ENCODE peak calls at places on chromosomes 3 and 15, in four cellular contexts. One of them, this sample, is unnamed.
A peak's percentile ranks its signal among the peaks of the same experiment; 100 is the strongest.

GRCh38 chr3:173624086-173624485 is 226.5 kb downstream of the NLGN1 start:
- DNase-seq in SK-N-SH: no peak
- DNase-seq in K562: no peak
- DNase-seq in GM12878: no peak
- DNase-seq in this sample: no peak

GRCh38 chr3:194407423-194407822 is 8.4 kb upstream of the GP5 start:
- DNase-seq in SK-N-SH: no peak
- DNase-seq in GM12878: no peak
- DNase-seq in K562: no peak
- DNase-seq in this sample: peak; percentile 7

GRCh38 chr3:15923640-15924405 is 126.0 kb upstream of the ANKRD28 start:
- DNase-seq in SK-N-SH: no peak
- DNase-seq in K562: peak; percentile 57
- DNase-seq in GM12878: no peak
- DNase-seq in this sample: no peak

GRCh38 chr3:180358179-180358578 is 243.8 kb upstream of the TTC14 start:
- DNase-seq in GM12878: no peak
- DNase-seq in SK-N-SH: no peak
- DNase-seq in K562: no peak
- DNase-seq in this sample: no peak

GRCh38 chr3:111963424-111963823 is 15.4 kb upstream of the ABHD10 start:
- DNase-seq in K562: no peak
- DNase-seq in GM12878: no peak
- DNase-seq in SK-N-SH: no peak
- DNase-seq in this sample: no peak

GRCh38 chr3:35648347-35648746 is 9.0 kb downstream of the ARPP21 start:
- DNase-seq in GM12878: no peak
- DNase-seq in SK-N-SH: no peak
- DNase-seq in K562: no peak
- DNase-seq in this sample: no peak

GRCh38 chr3:116663161-116663885 is 46.3 kb upstream of the TUSC7 start:
- DNase-seq in GM12878: no peak
- DNase-seq in K562: no peak
- DNase-seq in SK-N-SH: peak; percentile 8
- DNase-seq in this sample: no peak

GRCh38 chr3:107431048-107431297 is 53.7 kb downstream of the CCDC54 start:
- DNase-seq in SK-N-SH: no peak
- DNase-seq in K562: no peak
- DNase-seq in GM12878: no peak
- DNase-seq in this sample: no peak

DNA sequence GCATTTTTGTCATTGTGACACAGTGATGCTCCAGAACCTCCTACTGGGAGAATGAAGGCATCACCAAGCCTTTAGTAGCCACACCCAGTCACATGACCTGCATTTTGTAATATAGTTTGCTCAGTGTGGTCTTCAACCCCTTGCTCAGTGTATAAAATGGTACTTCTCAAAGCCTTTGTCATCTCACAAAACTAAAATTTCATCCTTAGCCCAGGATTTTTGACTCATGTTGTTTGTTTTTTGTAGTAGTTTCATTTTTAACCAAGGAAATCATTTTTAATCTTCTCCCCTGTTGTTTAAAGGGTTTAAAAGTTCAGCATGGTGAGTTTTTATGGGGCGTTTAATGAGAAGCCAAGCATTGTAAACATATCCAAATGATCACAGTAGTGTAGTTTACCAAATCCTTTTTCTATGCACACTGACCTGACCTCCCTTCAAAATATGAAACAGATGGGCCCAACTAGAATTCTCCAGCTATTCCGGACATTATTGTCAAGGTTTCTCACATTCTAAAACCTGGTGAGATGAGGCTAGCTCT is 123.5 kb upstream of the IL12A start:
- DNase-seq in GM12878: no peak
- DNase-seq in K562: no peak
- DNase-seq in SK-N-SH: no peak
- DNase-seq in this sample: no peak
- TF ChIP-seq GABPA in GM12878: no peak
- TF ChIP-seq GABPA in K562: no peak
- TF ChIP-seq GABPA in SK-N-SH: no peak
- TF ChIP-seq GABPA in this sample: no peak

DNA sequence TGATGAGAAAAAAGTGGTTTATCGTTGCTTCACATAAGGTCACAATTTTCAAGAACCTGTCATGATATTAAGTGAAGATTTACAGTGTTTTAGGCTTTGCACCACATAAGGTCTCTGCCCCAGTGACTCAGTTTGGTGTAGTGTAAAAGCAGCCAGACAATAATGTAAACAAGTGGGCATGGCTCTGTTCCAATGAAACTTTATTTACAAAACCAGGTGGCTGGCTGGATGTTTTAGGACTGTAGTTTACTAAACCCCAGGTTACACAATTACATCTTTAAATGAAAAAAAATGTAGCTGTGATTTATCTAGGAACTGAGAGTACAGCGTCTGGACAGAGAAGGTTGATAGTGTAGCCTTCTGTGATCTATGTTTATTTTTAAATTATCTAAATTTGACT is 9.7 kb upstream of the FBXL22 start:
- DNase-seq in SK-N-SH: no peak
- DNase-seq in K562: no peak
- DNase-seq in GM12878: no peak
- DNase-seq in this sample: no peak
- TF ChIP-seq FOXM1 in SK-N-SH: no peak
- TF ChIP-seq FOXM1 in K562: no peak
- TF ChIP-seq FOXM1 in GM12878: no peak
- TF ChIP-seq FOXM1 in this sample: no peak

GRCh38 chr3:178856804-178857203 is 214.8 kb downstream of the ZMAT3 start:
- DNase-seq in K562: no peak
- DNase-seq in SK-N-SH: no peak
- DNase-seq in GM12878: no peak
- DNase-seq in this sample: no peak
- TF ChIP-seq GABPA in K562: no peak
- TF ChIP-seq GABPA in SK-N-SH: no peak
- TF ChIP-seq GABPA in GM12878: no peak
- TF ChIP-seq GABPA in this sample: no peak

DNA sequence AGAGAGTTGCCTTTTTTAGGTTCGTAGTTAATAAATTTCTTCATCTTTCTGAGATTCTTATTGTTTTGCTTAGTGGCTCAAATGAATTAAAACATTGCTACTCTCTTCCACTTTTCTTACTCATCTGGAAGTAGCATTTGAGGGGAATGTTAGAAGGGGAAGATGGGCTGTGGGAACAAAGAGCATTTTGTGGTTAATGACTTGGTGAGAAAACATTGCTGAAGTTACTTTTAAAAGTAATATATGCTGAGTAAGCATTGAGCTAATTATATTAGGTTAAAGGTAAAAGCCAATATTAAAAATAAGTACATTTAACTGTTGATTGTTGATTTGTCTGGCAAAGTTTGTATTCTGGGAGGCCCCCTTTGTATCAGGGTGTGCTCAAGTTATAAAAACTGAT is 5.7 kb downstream of the MORF4L1 start:
- DNase-seq in K562: no peak
- DNase-seq in SK-N-SH: no peak
- DNase-seq in GM12878: no peak
- DNase-seq in this sample: no peak
- TF ChIP-seq FOXM1 in K562: no peak
- TF ChIP-seq FOXM1 in SK-N-SH: no peak
- TF ChIP-seq FOXM1 in GM12878: no peak
- TF ChIP-seq FOXM1 in this sample: no peak

DNA sequence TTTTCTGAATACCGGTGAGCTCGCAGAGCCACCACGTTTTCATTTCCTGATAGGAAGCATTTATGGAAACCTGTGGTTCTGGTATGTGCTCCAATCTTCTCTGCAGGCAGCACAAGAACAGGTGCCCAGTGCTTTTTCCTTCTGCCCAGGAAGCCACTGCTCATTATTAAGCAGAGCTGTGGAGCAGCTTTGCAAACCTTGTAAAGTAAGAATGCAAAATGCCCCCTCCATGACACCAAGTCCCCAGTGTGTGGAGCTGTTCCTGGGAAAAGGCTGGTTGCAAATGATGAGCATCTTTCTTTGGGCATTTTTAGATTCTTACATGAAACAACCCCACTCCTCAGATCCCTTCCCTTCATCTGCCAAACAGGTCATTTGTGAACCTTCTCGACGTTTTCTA is 65.7 kb upstream of the MRPL3 start:
- DNase-seq in K562: no peak
- DNase-seq in GM12878: no peak
- DNase-seq in SK-N-SH: no peak
- DNase-seq in this sample: no peak
- TF ChIP-seq GABPA in K562: no peak
- TF ChIP-seq GABPA in GM12878: no peak
- TF ChIP-seq GABPA in SK-N-SH: no peak
- TF ChIP-seq GABPA in this sample: no peak

DNA sequence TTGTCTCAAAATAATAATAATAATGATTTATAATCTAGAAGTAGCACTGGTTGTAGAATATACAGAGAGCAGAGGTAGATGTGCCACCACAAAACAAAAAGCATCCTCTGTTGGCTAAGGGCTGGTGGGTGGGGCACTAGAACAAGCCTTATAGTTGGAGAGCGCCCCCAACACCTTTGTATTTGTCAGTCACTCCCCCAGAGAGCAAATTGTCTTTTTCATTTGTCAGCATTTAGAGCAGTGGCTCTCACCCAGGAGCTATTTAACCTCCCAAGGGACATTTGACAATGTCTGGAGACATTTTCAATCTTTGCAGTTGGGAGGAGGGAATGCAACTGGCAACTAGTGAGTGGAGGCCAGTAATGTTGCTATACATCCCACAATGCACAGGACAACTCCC is 6.3 kb downstream of the KAT2B start:
- DNase-seq in K562: no peak
- DNase-seq in GM12878: no peak
- DNase-seq in SK-N-SH: no peak
- DNase-seq in this sample: no peak
- TF ChIP-seq FOXM1 in K562: no peak
- TF ChIP-seq FOXM1 in GM12878: no peak
- TF ChIP-seq FOXM1 in SK-N-SH: no peak
- TF ChIP-seq FOXM1 in this sample: no peak

GRCh38 chr3:42719002-42719401 is 16.4 kb upstream of the HHATL start:
- DNase-seq in SK-N-SH: no peak
- DNase-seq in K562: no peak
- DNase-seq in GM12878: no peak
- DNase-seq in this sample: no peak
- TF ChIP-seq GABPA in SK-N-SH: no peak
- TF ChIP-seq GABPA in K562: no peak
- TF ChIP-seq GABPA in GM12878: no peak
- TF ChIP-seq GABPA in this sample: no peak

GRCh38 chr15:93943607-93944006 is 287.8 kb upstream of the MCTP2 start:
- DNase-seq in SK-N-SH: peak; percentile 9
- DNase-seq in GM12878: no peak
- DNase-seq in K562: no peak
- DNase-seq in this sample: no peak

GRCh38 chr15:93948728-93949127 is 282.6 kb upstream of the MCTP2 start:
- DNase-seq in SK-N-SH: no peak
- DNase-seq in K562: no peak
- DNase-seq in GM12878: no peak
- DNase-seq in this sample: no peak
- TF ChIP-seq FOXM1 in SK-N-SH: no peak
- TF ChIP-seq FOXM1 in K562: no peak
- TF ChIP-seq FOXM1 in GM12878: no peak
- TF ChIP-seq FOXM1 in this sample: no peak

DNA sequence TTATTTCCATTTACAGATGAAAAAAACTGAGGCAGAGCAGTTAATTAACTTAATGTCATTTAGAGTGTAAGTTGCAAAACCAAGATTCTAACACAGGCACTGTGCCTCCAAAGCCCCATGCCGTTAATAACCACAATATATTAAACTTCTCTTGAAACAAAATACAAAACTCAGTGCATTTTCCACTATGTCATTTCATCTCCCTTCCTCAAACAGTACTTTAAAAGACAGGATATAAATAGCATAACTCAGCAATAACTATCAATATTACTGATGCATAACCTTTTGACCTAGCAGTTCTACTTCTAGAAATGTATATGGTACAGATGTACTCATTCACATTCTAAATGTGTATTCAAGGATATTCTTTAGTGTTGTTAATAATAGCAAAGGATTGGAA is 5.1 kb upstream of the TASOR start:
- DNase-seq in K562: no peak
- DNase-seq in GM12878: no peak
- DNase-seq in SK-N-SH: no peak
- DNase-seq in this sample: no peak
- TF ChIP-seq GABPA in K562: no peak
- TF ChIP-seq GABPA in GM12878: no peak
- TF ChIP-seq GABPA in SK-N-SH: no peak
- TF ChIP-seq GABPA in this sample: no peak

DNA sequence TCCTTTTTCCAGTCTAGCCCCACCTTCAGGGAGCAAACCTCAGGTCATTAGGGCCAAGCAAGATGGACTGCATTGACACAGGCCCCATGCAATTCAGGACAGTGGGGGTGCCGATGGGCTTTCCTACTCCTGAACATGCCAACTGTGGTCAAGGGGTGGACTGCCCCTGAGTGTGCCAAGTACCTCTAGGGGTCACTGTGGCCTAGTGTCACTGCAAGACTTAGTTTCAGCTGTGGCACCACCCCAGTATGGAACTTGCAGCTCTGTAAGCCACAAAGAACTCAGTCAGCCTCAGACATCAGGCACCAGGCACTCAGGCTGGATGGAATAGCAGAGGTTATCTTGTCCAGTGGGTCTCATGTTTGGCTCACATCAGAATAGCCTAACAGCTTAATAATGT is 32.3 kb downstream of the EXOG start:
- DNase-seq in K562: no peak
- DNase-seq in GM12878: no peak
- DNase-seq in SK-N-SH: peak; percentile 60
- DNase-seq in this sample: peak; percentile 28
- TF ChIP-seq FOXM1 in K562: no peak
- TF ChIP-seq FOXM1 in GM12878: no peak
- TF ChIP-seq FOXM1 in SK-N-SH: no peak
- TF ChIP-seq FOXM1 in this sample: no peak